ENCODE peak calls at places on chromosome 11, in ten cellular contexts. L is gastroesophageal sphincter; F is natural killer cell; Q is CD4-positive, alpha-beta T cell; P is activated naive CD8-positive, alpha-beta T cell treated with anti-CD3 and anti-CD28 coated beads, Interleukin-2, amount 50 U/mL, for 24 hours; Y is activated CD4-positive, alpha-beta T cell treated with anti-CD3 and anti-CD28 coated beads for 36 hours; X is foreskin keratinocyte; T is heart left ventricle; D is aorta; K is CD4-positive, CD25-positive, alpha-beta regulatory T cell. Z is an unnamed sample.

GRCh38 chr11:65615950-65616574 is 486 bp downstream of the PCNX3 start:
- ATAC-seq in D (no peak), T (peak), X (no peak), Q (no peak), L (no peak), P (no peak), Y (no peak), F (no peak), K (no peak), Z (peak)

GRCh38 chr11:60978546-60979380 is 7.3 kb downstream of the CD6 start:
- ATAC-seq in K (peak), P (peak), T (no peak), Q (peak), F (peak), Y (peak), X (peak), D (no peak), L (no peak), Z (peak)

GRCh38 chr11:79768343-79768742 is 327.5 kb upstream of the TENM4 start:
- ATAC-seq in K (no peak), P (no peak), F (no peak), T (no peak), L (no peak), Y (no peak), Q (no peak), D (no peak), X (no peak), Z (no peak)

GRCh38 chr11:129896062-129896461 is 684 bp upstream of the NFRKB start:
- ATAC-seq in Y (no peak), P (no peak), K (no peak), X (no peak), Q (no peak), F (no peak), L (no peak), T (peak), D (peak), Z (no peak)

GRCh38 chr11:37411289-37411688 is 813.3 kb upstream of the RAG2 start:
- ATAC-seq in Y (no peak), K (no peak), D (no peak), Q (no peak), X (no peak), P (no peak), L (no peak), T (no peak), F (no peak), Z (no peak)

GRCh38 chr11:62547691-62548281 is 1.2 kb upstream of the AHNAK start:
- ATAC-seq in F (no peak), P (no peak), D (no peak), X (peak), Q (no peak), T (peak), L (no peak), Y (no peak), K (no peak), Z (no peak)

GRCh38 chr11:94823127-94823732 is 55.1 kb downstream of the AMOTL1 start:
- ATAC-seq in D (no peak), F (no peak), L (no peak), X (no peak), P (no peak), Y (no peak), Q (no peak), K (no peak), T (no peak), Z (no peak)

GRCh38 chr11:118058311-118059230 is 18.3 kb upstream of the TMPRSS4 start:
- ATAC-seq in Q (no peak), P (no peak), Y (no peak), F (peak), K (no peak), T (no peak), L (no peak), D (no peak), X (peak), Z (no peak)

GRCh38 chr11:69095300-69095699 is 46.6 kb downstream of the TPCN2 start:
- ATAC-seq in K (no peak), F (no peak), D (no peak), T (peak), L (no peak), X (no peak), P (no peak), Q (no peak), Y (no peak), Z (no peak)

GRCh38 chr11:111303476-111303875 is 5.1 kb downstream of the POU2AF3 start:
- ATAC-seq in T (no peak), L (no peak), D (no peak), P (no peak), F (no peak), X (peak), Y (no peak), K (no peak), Q (no peak), Z (no peak)

GRCh38 chr11:70183483-70184176 is 19.5 kb upstream of the FADD start:
- ATAC-seq in F (no peak), X (peak), P (no peak), Y (no peak), L (no peak), T (no peak), Q (no peak), K (no peak), D (peak), Z (no peak)

GRCh38 chr11:68546555-68546954 is 86.0 kb downstream of the PPP6R3 start:
- ATAC-seq in X (no peak), Q (peak), D (no peak), P (no peak), L (no peak), Y (peak), K (no peak), F (no peak), T (peak), Z (no peak)

GRCh38 chr11:123559418-123559817 is 95.0 kb downstream of the SCN3B start:
- ATAC-seq in Q (no peak), Y (no peak), L (no peak), K (no peak), T (peak), P (no peak), X (peak), D (no peak), F (no peak), Z (no peak)

GRCh38 chr11:69273571-69273970 is 20.4 kb upstream of the MYEOV start:
- ATAC-seq in L (no peak), K (no peak), D (no peak), P (no peak), F (no peak), X (no peak), Y (no peak), Q (no peak), T (no peak), Z (no peak)

GRCh38 chr11:6638437-6638836 is 17.2 kb downstream of the DCHS1 start:
- ATAC-seq in T (no peak), X (no peak), Y (no peak), F (no peak), P (no peak), L (no peak), K (no peak), D (no peak), Q (no peak), Z (no peak)

GRCh38 chr11:44018127-44018521 is 29.7 kb upstream of the ACCSL start:
- ATAC-seq in K (no peak), X (no peak), F (no peak), T (no peak), Q (no peak), L (peak), P (peak), D (peak), Y (no peak), Z (peak)

GRCh38 chr11:126101241-126101929 is 38.7 kb upstream of the CDON start:
- ATAC-seq in T (no peak), F (no peak), Y (no peak), X (no peak), P (no peak), K (no peak), Q (no peak), D (no peak), L (no peak), Z (no peak)